ENCODE peak calls at places on chromosomes 11 and 22, in four cellular contexts. L is A549, C is HepG2, U is tibial nerve. V is an unnamed sample.

GRCh38 chr11:62129610-62130497 is 6.0 kb downstream of the INCENP start:
- DNase-seq in L (no peak), C (no peak), U (no peak), V (peak)

GRCh38 chr11:17405232-17406005 is 17.0 kb upstream of the KCNJ11 start:
- DNase-seq in L (peak), C (peak), U (peak), V (peak)

GRCh38 chr11:83156150-83156995 is 558 bp upstream of the PCF11 start:
- DNase-seq in L (peak), C (peak), U (peak), V (peak)

GRCh38 chr11:96474263-96474662 is 84.5 kb downstream of the JRKL start:
- DNase-seq in L (no peak), C (no peak), U (no peak), V (no peak)

GRCh38 chr11:102882389-102883024 is 7.7 kb upstream of the MMP12 start:
- DNase-seq in L (no peak), C (no peak), U (no peak), V (no peak)

GRCh38 chr22:17964153-17964552 is 60.2 kb downstream of the MICAL3 start:
- DNase-seq in L (no peak), C (no peak), U (no peak), V (no peak)

GRCh38 chr22:30863161-30863833 is 105.3 kb downstream of the MORC2 start:
- DNase-seq in L (no peak), C (peak), U (no peak), V (peak)

GRCh38 chr22:19419086-19419463 is 12.5 kb downstream of the HIRA start:
- DNase-seq in L (no peak), C (no peak), U (no peak), V (no peak)

GRCh38 chr22:26585104-26585790 is 4.7 kb downstream of the TPST2 start:
- DNase-seq in L (peak), C (no peak), U (no peak), V (peak)

GRCh38 chr11:32034149-32034548 is 56.7 kb upstream of the RCN1 start:
- DNase-seq in L (no peak), C (no peak), U (no peak), V (no peak)

GRCh38 chr22:39308614-39309363 is 10.6 kb downstream of the RPL3 start:
- DNase-seq in L (peak), C (no peak), U (peak), V (peak)

GRCh38 chr11:76291576-76292526 is 85.5 kb upstream of the WNT11 start:
- DNase-seq in L (peak), C (peak), U (no peak), V (no peak)

GRCh38 chr22:48622891-48623545 is 1204.7 kb downstream of the BRD1 start:
- DNase-seq in L (no peak), C (no peak), U (no peak), V (no peak)

GRCh38 chr22:27004434-27004833 is 347.0 kb downstream of the MIAT start:
- DNase-seq in L (no peak), C (no peak), U (no peak), V (no peak)

GRCh38 chr22:36433318-36434231 is 45.8 kb upstream of the MYH9 start:
- DNase-seq in L (no peak), C (peak), U (no peak), V (no peak)

GRCh38 chr22:39942433-39943213 is 17.6 kb upstream of the TMA7B start:
- DNase-seq in L (no peak), C (no peak), U (no peak), V (no peak)

DNA sequence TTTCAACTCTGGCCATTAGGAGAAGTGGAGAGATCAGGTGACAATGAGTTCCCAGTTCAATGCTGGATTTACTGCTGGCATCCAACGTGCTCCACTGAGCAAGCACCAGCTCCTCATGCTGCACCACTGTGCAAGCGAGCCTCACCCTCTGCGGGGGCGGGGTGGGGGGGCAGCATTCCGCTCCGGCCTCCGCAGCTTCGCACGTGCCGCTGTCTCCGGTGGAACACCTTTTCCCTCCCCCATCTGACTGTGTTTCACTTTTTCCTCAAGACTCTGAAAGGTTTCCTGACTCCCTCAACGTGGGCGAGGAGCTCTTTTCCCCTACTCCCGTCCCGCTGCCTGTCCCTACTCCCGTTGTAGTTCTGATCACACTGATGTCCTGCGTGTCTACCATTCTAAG is 835 bp upstream of the RHOD start:
- DNase-seq in L (no peak), C (no peak), U (no peak), V (no peak)
- TF ChIP-seq EP300 in L (no peak), C (no peak), U (no peak), V (no peak)

DNA sequence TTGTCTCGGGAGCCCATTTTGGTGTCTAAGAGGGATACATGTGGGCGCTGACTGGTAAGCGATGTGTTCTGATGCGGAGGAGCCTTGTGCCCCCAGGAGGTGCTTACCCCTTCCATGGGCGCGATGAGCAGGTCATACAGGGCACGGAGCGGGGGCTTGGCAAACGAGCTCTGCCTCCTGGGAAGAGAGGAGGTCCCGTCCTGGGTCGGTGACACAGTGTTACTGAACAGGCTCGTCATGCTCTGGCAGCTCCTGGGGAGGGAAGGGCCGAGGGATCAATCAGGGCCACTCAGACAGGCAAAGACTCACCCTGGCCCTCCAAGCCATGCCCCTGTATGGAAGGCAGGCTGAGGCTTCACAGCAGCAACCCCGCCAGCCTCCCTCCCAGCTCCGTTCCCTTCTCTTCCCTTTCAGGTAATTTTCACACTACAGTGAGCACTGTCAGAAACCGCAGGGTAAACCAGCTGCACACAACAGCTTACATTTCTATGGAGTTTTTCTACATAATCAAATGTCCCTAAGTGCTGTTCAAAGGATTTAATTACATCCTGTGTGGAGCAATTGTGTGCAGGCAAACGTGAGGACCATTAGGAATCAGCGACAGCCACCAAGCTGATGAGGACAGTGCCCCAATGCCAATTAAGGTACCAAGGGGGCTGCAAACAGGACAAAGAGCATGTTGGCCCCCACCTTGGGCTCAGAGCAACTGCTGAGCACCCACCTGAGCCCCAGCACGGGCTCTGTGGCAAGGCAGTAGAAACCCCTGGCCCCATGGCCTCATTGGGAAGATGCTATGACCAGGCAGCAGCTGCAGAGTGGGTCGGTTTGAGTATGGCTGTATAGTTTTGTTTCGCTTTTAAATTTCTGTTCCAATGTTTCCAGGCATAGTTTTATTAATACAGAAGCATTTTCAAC is 95.3 kb upstream of the PITPNB start:
- DNase-seq in L (no peak), C (no peak), U (no peak), V (peak)
- TF ChIP-seq EP300 in L (no peak), C (no peak), U (no peak), V (no peak)

DNA sequence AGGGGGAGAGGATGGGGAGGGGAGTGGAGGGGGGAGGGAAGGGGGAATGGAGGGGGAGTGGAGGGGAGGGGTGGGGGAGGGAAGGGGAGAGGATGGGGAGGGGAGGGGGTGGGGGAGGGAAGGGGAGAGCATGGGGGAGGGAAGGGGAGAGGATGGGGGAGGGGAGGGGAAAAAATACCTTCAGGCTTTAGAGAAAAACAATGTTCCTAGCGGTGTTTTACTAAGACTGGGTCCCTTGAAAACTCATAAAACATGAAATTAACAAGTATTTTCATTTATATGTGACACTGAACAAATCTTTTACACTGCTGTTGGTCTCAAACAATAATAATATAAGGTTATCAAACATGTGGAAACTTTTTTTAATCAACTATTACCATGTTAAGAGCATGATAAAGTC is 42.4 kb downstream of the RSF1 start:
- DNase-seq in L (no peak), C (no peak), U (no peak), V (no peak)
- TF ChIP-seq EP300 in L (no peak), C (no peak), U (no peak), V (no peak)

GRCh38 chr11:113241190-113242051 is 73.0 kb upstream of the TTC12 start:
- DNase-seq in L (no peak), C (no peak), U (no peak), V (no peak)
- TF ChIP-seq EP300 in L (no peak), C (no peak), U (no peak), V (no peak)

GRCh38 chr11:35982061-35982460 is 38.2 kb downstream of the LDLRAD3 start:
- DNase-seq in L (no peak), C (no peak), U (no peak), V (no peak)
- TF ChIP-seq EP300 in L (no peak), C (no peak), U (no peak), V (no peak)

DNA sequence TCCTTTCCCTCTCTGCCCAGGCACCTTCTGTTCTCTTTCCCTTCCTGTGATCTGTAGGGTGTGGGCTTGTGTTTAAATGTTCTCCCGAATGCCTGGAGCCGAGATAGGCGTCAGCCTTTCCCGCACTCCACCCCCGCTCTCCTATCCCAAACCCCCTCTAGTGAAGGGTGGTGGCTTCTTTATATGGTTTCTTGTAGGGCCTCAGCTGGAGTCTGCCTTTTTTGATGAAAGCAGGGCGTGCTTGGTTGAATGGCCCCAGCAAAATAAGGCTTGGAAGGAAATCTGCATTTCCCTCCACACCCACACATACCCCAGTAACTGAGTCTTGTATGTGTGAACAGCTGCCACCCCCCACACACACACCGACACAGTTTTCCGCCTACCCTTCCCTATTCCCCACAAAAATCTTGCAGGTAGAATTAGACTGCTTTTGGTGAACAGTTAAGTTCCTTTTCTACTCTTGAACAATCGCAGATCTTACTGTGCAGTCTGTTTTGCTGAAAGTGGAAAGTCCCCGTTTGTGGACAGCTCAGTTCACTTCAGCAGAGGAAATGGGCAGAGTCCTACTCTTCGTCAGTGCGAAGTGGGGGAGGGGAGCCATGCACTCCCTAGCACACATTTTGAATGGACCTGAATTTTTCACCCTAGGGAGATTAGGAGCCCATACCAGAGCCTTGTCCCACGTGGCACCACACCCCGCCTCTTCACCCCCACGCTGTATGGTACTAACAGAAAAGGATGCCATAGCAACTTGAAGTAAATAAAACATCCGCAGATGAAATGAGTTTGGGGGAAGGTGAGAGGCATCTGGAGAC is 25.5 kb upstream of the GRK2 start:
- DNase-seq in L (peak), C (peak), U (peak), V (peak)
- TF ChIP-seq EP300 in L (no peak), C (no peak), U (peak), V (no peak)

DNA sequence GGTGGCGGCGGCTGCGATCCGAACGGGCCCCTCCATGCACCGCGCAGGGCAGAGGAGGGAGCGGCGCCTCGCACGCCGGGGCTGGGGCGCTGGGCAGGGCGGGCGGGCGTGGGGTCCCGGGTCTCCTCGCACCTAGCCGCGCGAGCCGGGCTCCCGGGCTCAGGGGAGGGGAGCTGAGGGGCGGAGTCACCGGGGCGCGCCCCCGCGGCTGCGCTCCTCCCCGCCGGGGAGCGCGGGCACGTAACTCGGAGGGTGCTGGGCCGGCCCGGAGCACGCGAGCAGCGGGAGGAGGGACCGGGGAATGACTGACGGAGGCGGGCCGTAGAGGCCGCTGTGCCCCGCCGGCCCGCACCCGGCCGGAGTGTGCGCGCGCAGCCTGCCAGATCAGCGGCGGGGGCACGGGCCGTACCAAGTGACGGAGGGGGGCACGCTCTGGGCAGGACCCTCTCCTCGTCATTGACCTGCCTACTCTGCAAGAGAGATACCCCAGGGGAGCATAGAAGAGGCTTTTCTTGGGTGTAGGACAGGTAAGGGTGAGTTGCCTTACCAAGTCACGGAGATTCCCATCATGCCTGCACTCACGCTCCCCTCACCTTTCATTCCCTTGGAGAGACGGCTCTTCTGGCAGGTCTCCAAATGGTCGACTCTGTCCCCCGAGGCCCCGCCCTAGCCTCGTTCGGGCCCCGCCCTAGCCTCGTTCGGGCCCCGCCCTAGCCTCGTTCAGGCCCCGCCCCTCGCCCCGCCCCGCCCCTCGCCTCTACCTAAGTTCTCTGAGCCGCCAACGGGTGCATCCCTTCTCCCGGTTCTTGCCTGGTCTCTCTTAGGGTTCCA is at the start of gene CDON:
- DNase-seq in L (peak), C (peak), U (peak), V (peak)
- TF ChIP-seq EP300 in L (no peak), C (peak), U (peak), V (no peak)

V was measured in sigmoid colon.